ENCODE peak calls at places on chromosomes 11 and 22, in ten cellular contexts. O, M, H, B, I, R, E, U, A and J are unnamed samples.

GRCh38 chr11:103315248-103315647 is 206.0 kb downstream of the DYNC2H1 start:
- DNase-seq in B (no peak), M (peak), E (no peak), R (no peak), O (no peak), A (no peak), U (no peak), H (no peak), I (no peak), J (no peak)

GRCh38 chr11:93820085-93820710 is 30.2 kb downstream of the VSTM5 start:
- DNase-seq in R (no peak), H (no peak), U (no peak), E (no peak), B (no peak), A (no peak), I (no peak), M (no peak), O (no peak), J (no peak)

GRCh38 chr11:47078751-47079524 is 97.7 kb downstream of the ARFGAP2 start:
- DNase-seq in E (no peak), U (no peak), H (peak), I (no peak), M (no peak), O (peak), B (no peak), R (no peak), A (no peak), J (no peak)

GRCh38 chr11:7657306-7658025 is 15.8 kb downstream of the CYB5R2 start:
- DNase-seq in E (peak), O (peak), U (peak), A (peak), H (no peak), B (peak), M (peak), R (no peak), I (peak), J (no peak)

GRCh38 chr11:75547617-75548054 is 14.4 kb upstream of the SERPINH1 start:
- DNase-seq in U (no peak), E (no peak), R (no peak), B (peak), A (peak), H (no peak), I (peak), M (peak), O (peak), J (no peak)

GRCh38 chr22:38230108-38230825 is 28.5 kb downstream of the MAFF start:
- DNase-seq in M (peak), E (no peak), H (no peak), B (peak), O (no peak), U (no peak), I (peak), A (no peak), R (no peak), J (no peak)

GRCh38 chr22:45603631-45604030 is 68.0 kb upstream of the ATXN10 start:
- DNase-seq in B (no peak), M (no peak), A (no peak), R (no peak), E (no peak), H (no peak), I (no peak), U (no peak), O (no peak), J (no peak)

GRCh38 chr11:116697011-116697410 is 75.8 kb downstream of the BUD13 start:
- DNase-seq in M (peak), A (no peak), B (no peak), H (no peak), O (no peak), U (no peak), I (peak), E (no peak), R (no peak), J (no peak)

GRCh38 chr22:18974477-18975180 is 38.5 kb upstream of the PRODH start:
- DNase-seq in M (no peak), A (no peak), I (no peak), E (no peak), H (no peak), O (no peak), U (no peak), B (no peak), R (no peak), J (no peak)

GRCh38 chr11:19075636-19076035 is 15.1 kb upstream of the MRGPRX2 start:
- DNase-seq in B (no peak), R (no peak), A (no peak), M (no peak), O (no peak), I (no peak), H (no peak), E (no peak), U (no peak), J (no peak)

GRCh38 chr22:43213066-43213465 is 26.1 kb upstream of the TTLL12 start:
- DNase-seq in I (no peak), A (no peak), M (no peak), H (no peak), E (peak), O (no peak), R (no peak), U (no peak), B (peak), J (no peak)

GRCh38 chr22:32622004-32622761 is 147.6 kb downstream of the FBXO7 start:
- DNase-seq in B (no peak), A (peak), M (no peak), O (peak), E (no peak), U (no peak), I (no peak), H (peak), R (no peak), J (peak)

GRCh38 chr11:113556036-113556435 is 80.8 kb upstream of the DRD2 start:
- DNase-seq in O (no peak), B (no peak), I (no peak), R (no peak), A (no peak), H (no peak), E (no peak), M (no peak), U (no peak), J (no peak)

GRCh38 chr11:37104380-37104779 is 506.3 kb upstream of the RAG2 start:
- DNase-seq in E (no peak), A (no peak), R (no peak), U (no peak), H (no peak), I (no peak), M (no peak), B (no peak), O (peak), J (no peak)

GRCh38 chr11:130826572-130826971 is 89.7 kb downstream of the SNX19 start:
- DNase-seq in R (no peak), A (no peak), H (no peak), U (no peak), B (no peak), E (no peak), O (no peak), M (no peak), I (no peak), J (no peak)

GRCh38 chr22:19713650-19714319 is 518 bp upstream of the SEPTIN5 start:
- DNase-seq in H (no peak), B (no peak), A (no peak), M (no peak), U (no peak), O (no peak), R (no peak), E (peak), I (no peak), J (no peak)

GRCh38 chr22:37254206-37254866 is 10.3 kb upstream of the RAC2 start:
- DNase-seq in M (peak), B (no peak), I (peak), U (no peak), E (no peak), H (no peak), O (peak), R (no peak), A (no peak), J (peak)

GRCh38 chr11:102914238-102915043 is 39.7 kb upstream of the MMP12 start:
- DNase-seq in H (no peak), B (no peak), M (peak), U (peak), O (peak), I (peak), E (no peak), R (peak), A (no peak), J (peak)

GRCh38 chr11:92681606-92682005 is 287.8 kb upstream of the MTNR1B start:
- DNase-seq in H (no peak), E (no peak), U (no peak), B (no peak), I (no peak), O (no peak), A (no peak), M (no peak), R (no peak), J (no peak)

GRCh38 chr11:73234403-73235181 is 16.5 kb downstream of the P2RY2 start:
- DNase-seq in B (peak), U (no peak), H (no peak), I (no peak), O (no peak), E (peak), R (no peak), A (no peak), M (no peak), J (no peak)

GRCh38 chr22:42644422-42645340 is 4.3 kb upstream of the ATP5MGL start:
- DNase-seq in B (no peak), E (no peak), M (no peak), U (no peak), R (no peak), A (peak), I (no peak), H (no peak), O (peak), J (no peak)

GRCh38 chr11:85257837-85258236 is 369.3 kb downstream of the DLG2 start:
- DNase-seq in M (no peak), H (no peak), B (no peak), O (no peak), I (no peak), A (no peak), R (no peak), E (no peak), U (no peak), J (no peak)

GRCh38 chr22:45014658-45015057 is 4.9 kb upstream of the PHF21B start:
- DNase-seq in R (no peak), E (no peak), I (no peak), M (no peak), B (no peak), H (no peak), A (no peak), O (no peak), U (no peak), J (no peak)

GRCh38 chr11:128688031-128688713 is 5.7 kb upstream of the FLI1 start:
- DNase-seq in U (no peak), O (no peak), M (no peak), B (no peak), I (no peak), E (no peak), H (no peak), R (no peak), A (no peak), J (no peak)

GRCh38 chr11:132054822-132055221 is 684.4 kb downstream of the NTM start:
- DNase-seq in H (peak), E (no peak), M (peak), R (peak), I (peak), O (peak), A (no peak), U (no peak), B (no peak), J (peak)

GRCh38 chr22:22375586-22376351 is 131.2 kb downstream of the VPREB1 start:
- DNase-seq in O (no peak), M (no peak), B (no peak), U (no peak), I (no peak), R (no peak), E (no peak), H (no peak), A (peak), J (no peak)

GRCh38 chr11:102757823-102758549 is 22.4 kb downstream of the MMP10 start:
- DNase-seq in I (peak), E (no peak), H (peak), B (no peak), O (peak), A (no peak), R (peak), U (no peak), M (peak), J (no peak)

GRCh38 chr11:122093731-122094130 is 22.3 kb downstream of the BLID start:
- DNase-seq in U (no peak), H (no peak), M (peak), I (peak), B (no peak), O (peak), E (no peak), A (no peak), R (no peak), J (peak)
- H3K4me3 ChIP-seq in U (no peak), H (no peak), M (no peak), I (no peak), B (no peak), O (no peak), E (no peak), A (no peak), R (no peak), J (peak)

DNA sequence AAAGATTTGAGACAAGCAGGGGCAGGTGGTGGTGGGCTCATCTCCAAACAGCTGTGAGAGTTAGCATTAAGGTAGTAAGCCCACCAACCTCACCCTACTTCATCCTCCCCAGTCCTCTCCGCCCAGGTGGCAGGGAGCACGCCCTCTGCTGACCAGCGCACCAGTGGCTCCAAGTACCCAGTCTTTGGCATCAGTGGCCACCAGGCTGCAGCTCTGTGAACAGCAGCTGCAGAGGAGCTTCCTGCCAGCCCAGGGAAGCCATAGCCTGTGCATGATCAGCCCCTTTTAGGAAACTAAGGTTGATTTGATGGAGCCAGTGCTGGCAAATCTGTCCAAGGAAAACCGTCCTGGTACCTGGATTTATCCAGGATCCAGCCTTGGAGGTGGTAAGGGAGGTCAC is 21.7 kb downstream of the CAVIN3 start:
- DNase-seq in E (no peak), I (peak), H (no peak), M (peak), A (peak), O (peak), U (peak), B (peak), R (no peak), J (no peak)
- TF ChIP-seq CTCF in E (no peak), I (peak), H (peak), M (peak), A (peak), O (peak), U (peak), B (peak), R (peak), J (peak)

DNA sequence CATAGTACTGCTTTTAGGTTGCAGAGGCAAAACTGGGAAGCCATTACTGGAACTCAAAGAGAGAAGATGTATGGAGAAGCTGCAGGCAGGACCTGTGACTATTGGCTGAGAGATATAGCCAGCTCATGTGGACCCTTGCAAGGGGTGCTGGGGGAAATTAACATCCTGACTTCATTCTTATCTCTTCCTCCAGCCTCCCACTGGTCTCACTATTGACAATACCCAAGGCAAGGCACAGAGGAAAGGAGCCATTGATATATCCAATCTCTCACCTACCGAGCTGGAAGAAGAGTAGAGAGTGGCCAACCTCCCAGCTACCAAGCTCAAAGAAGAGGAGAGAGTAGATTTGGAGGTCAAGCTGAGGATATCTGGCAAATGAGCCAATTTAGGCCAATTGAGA is 36.8 kb upstream of the ZBED5 start:
- DNase-seq in H (no peak), A (no peak), U (no peak), O (no peak), B (no peak), I (no peak), E (no peak), M (no peak), R (no peak), J (no peak)
- H3K4me3 ChIP-seq in H (no peak), A (no peak), U (no peak), O (no peak), B (no peak), I (no peak), E (no peak), M (no peak), R (no peak), J (no peak)

GRCh38 chr11:34135439-34135838 is 30.0 kb downstream of the NAT10 start:
- DNase-seq in I (no peak), A (no peak), R (no peak), B (no peak), U (no peak), H (no peak), M (no peak), O (no peak), E (no peak), J (no peak)
- TF ChIP-seq CTCF in I (no peak), A (no peak), R (no peak), B (no peak), U (no peak), H (no peak), M (no peak), O (no peak), E (no peak), J (no peak)

DNA sequence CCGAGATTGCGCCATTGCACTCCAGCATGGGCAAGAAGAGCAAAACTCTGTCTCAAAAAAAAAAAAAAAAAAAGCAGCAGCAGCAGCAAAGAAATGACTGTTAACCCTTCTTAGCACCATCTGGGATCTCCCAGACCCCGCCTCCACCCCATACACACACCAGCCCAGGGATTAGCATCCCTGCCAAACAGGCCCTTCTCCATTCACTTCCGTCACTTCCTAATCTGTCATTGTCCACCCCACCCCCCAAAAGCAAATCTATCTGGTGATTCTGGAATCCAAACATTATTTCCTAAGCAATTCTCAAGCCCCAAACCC is 5.8 kb upstream of the AHNAK start:
- DNase-seq in E (no peak), R (no peak), I (peak), U (no peak), M (peak), H (no peak), B (no peak), O (no peak), A (peak), J (no peak)
- H3K4me3 ChIP-seq in E (no peak), R (no peak), I (peak), U (no peak), M (no peak), H (peak), B (no peak), O (peak), A (no peak), J (no peak)

DNA sequence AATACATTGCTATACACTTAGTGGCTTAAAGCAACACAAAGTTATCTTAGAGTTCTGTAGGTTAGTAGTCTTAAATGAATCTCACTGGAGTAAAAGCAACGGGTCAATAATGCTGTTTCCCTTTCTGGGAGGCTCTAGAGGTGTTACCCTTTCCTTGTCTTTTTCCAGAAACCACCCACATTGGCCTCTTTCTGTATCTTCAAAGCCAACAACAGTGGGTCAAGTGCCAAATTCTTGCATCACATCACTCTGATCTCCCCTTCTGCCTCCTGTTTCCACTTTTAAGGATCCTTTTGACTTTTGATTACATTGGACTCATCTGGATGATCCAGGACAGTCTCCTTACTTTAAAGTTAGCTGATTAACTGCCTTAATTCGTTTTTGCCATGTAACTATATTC is 93.6 kb downstream of the DDX10 start:
- DNase-seq in A (no peak), I (no peak), M (no peak), H (no peak), B (no peak), U (no peak), O (peak), R (no peak), E (no peak), J (no peak)
- TF ChIP-seq CTCF in A (no peak), I (no peak), M (no peak), H (no peak), B (no peak), U (no peak), O (no peak), R (no peak), E (no peak), J (no peak)

GRCh38 chr22:33841281-33842005 is 78.8 kb downstream of the LARGE1 start:
- DNase-seq in I (no peak), R (no peak), E (no peak), U (no peak), B (no peak), M (no peak), O (no peak), H (no peak), A (no peak), J (no peak)
- H3K4me3 ChIP-seq in I (no peak), R (no peak), E (no peak), U (no peak), B (no peak), M (no peak), O (no peak), H (no peak), A (no peak), J (no peak)